ENCODE peak calls at places on chromosomes 4 and X, in five cellular contexts. U is activated T-helper 1 cell treated with anti-CD3 and anti-CD28 coated beads, Interleukin-12 subunit alpha, Interleukin-12 subunit beta, Interleukin-2, Interleukin-4 antibody, amounts not matched to agents 30 ng/mL and 10 ng/mL and 1 ng/mL, durations not matched to agents 14 hours and 24 hours and 36 hours; A is activated CD8-positive, alpha-beta T cell treated with anti-CD3 and anti-CD28 coated beads, Interleukin-2, amount 10 ng/mL, durations not matched to agents 7 days and 5 days; E is endodermal cell; X is fibroblast of the conjunctiva. L is an unnamed sample.

GRCh38 chr4:86919824-86920223 is 15.0 kb upstream of the AFF1 start:
- DNase-seq in U (no peak), E (no peak), X (no peak), A (no peak), L (no peak)

GRCh38 chr4:165343353-165344191 is 16.1 kb downstream of the MSMO1 start:
- DNase-seq in X (no peak), E (peak; percentile 67), U (no peak), A (no peak), L (no peak)

GRCh38 chr4:150619032-150619431 is 37.1 kb downstream of the MAB21L2 start:
- DNase-seq in U (no peak), A (no peak), X (no peak), E (no peak), L (no peak)

GRCh38 chr4:4430492-4431195 is 43.7 kb downstream of the NSG1 start:
- DNase-seq in E (peak; percentile 89), X (peak; percentile 47), A (peak; percentile 73), U (no peak), L (peak; percentile 34)

GRCh38 chrX:71541546-71542022 is 8.7 kb downstream of the OGT start:
- DNase-seq in E (no peak), A (no peak), U (no peak), X (peak; percentile 40), L (no peak)

GRCh38 chr4:30753316-30753715 is 33.1 kb downstream of the PCDH7 start:
- DNase-seq in U (no peak), X (no peak), E (no peak), A (no peak), L (no peak)

GRCh38 chrX:46978341-46979291 is 66.4 kb downstream of the JADE3 start:
- DNase-seq in X (peak; percentile 52), E (peak; percentile 92), A (peak; percentile 77), U (peak; percentile 34), L (peak; percentile 25)

GRCh38 chr4:159012381-159012780 is 90.5 kb upstream of the RAPGEF2 start:
- DNase-seq in A (no peak), U (no peak), X (no peak), E (no peak), L (no peak)

GRCh38 chrX:2699959-2700358 is 8.9 kb downstream of the CD99 start:
- DNase-seq in E (no peak), A (no peak), X (no peak), U (no peak), L (no peak)

GRCh38 chr4:183441276-183441675 is 3.2 kb upstream of the CDKN2AIP start:
- DNase-seq in U (no peak), E (no peak), A (no peak), X (no peak), L (no peak)

GRCh38 chrX:28391528-28391927 is 195.7 kb upstream of the IL1RAPL1 start:
- DNase-seq in A (no peak), X (no peak), U (no peak), E (no peak), L (no peak)

GRCh38 chr4:134388351-134388750 is 186.8 kb upstream of the PABPC4L start:
- DNase-seq in X (no peak), A (no peak), U (no peak), E (peak; percentile 51), L (no peak)

GRCh38 chrX:57900961-57901360 is 9.3 kb downstream of the ZXDA start:
- DNase-seq in U (no peak), X (no peak), A (no peak), E (no peak), L (no peak)

GRCh38 chr4:5895287-5895686 is 2.4 kb upstream of the CRMP1 start:
- DNase-seq in X (no peak), U (no peak), E (no peak), A (no peak), L (no peak)

GRCh38 chrX:100649550-100650356 is 5.8 kb downstream of the SRPX2 start:
- DNase-seq in A (no peak), X (peak; percentile 87), E (peak; percentile 58), U (no peak), L (no peak)